ENCODE peak calls at places on chromosomes 4 and X, in eight cellular contexts. E is suprapubic skin, M is astrocyte, P is NT2/D1, H is tibial nerve, N is breast epithelium, Z is SJSA1, V is mammary epithelial cell. U is an unnamed sample.
A peak's percentile ranks its signal among the peaks of the same experiment; 100 is the strongest.

GRCh38 chrX:74535633-74536141 is 78.7 kb downstream of the RLIM start:
- DNase-seq in E (peak; percentile 76), M (peak; percentile 70), P (peak; percentile 6), H (peak; percentile 15), N (peak; percentile 67), Z (no peak), V (peak; percentile 68), U (peak; percentile 86)

GRCh38 chr4:72312032-72312650 is 256.9 kb downstream of the ADAMTS3 start:
- DNase-seq in E (peak; percentile 72), M (peak; percentile 93), P (peak; percentile 49), H (peak; percentile 72), N (peak; percentile 60), Z (no peak), V (peak; percentile 98), U (peak; percentile 87)

GRCh38 chrX:145213504-145213903 is 33.8 kb upstream of the SPANXN1 start:
- DNase-seq in E (no peak), M (no peak), P (no peak), H (no peak), N (no peak), Z (no peak), V (peak; percentile 3), U (no peak)

GRCh38 chrX:32673193-32673592 is 538.2 kb downstream of the DMD start:
- DNase-seq in E (no peak), M (no peak), P (peak; percentile 9), H (no peak), N (no peak), Z (no peak), V (no peak), U (no peak)

GRCh38 chrX:80285131-80285773 is 135.0 kb upstream of the TENT5D start:
- DNase-seq in E (no peak), M (no peak), P (peak; percentile 44), H (no peak), N (no peak), Z (no peak), V (peak; percentile 19), U (no peak)

GRCh38 chr4:126451237-126451885 is 1136.6 kb downstream of the FAT4 start:
- DNase-seq in E (no peak), M (peak; percentile 8), P (no peak), H (no peak), N (no peak), Z (no peak), V (no peak), U (no peak)

GRCh38 chrX:54776987-54777672 is 20.9 kb downstream of the ITIH6 start:
- DNase-seq in E (no peak), M (no peak), P (no peak), H (no peak), N (no peak), Z (no peak), V (peak; percentile 2), U (no peak)

GRCh38 chrX:40277672-40278071 is 179.9 kb upstream of the BCOR start:
- DNase-seq in E (no peak), M (no peak), P (no peak), H (no peak), N (no peak), Z (no peak), V (no peak), U (peak; percentile 37)

GRCh38 chrX:136251042-136251991 is at the start of gene MAP7D3:
- DNase-seq in E (no peak), M (no peak), P (no peak), H (peak; percentile 26), N (no peak), Z (peak; percentile 64), V (peak; percentile 57), U (peak; percentile 55)

GRCh38 chrX:21207080-21207479 is 167.1 kb upstream of the CNKSR2 start:
- DNase-seq in E (no peak), M (no peak), P (no peak), H (no peak), N (no peak), Z (no peak), V (no peak), U (no peak)
- H3K27me3 ChIP-seq in E (no peaks in the 10 kb centered on the region), M (no peaks in the 10 kb centered on the region), P (no peaks in the 10 kb centered on the region), H (no peaks in the 10 kb centered on the region), N (no peaks in the 10 kb centered on the region), Z (no peaks in the 10 kb centered on the region), V (no peaks in the 10 kb centered on the region), U (no peaks in the 10 kb centered on the region)

GRCh38 chr4:1340861-1341260 is 6.1 kb upstream of the UVSSA start:
- DNase-seq in E (no peak), M (no peak), P (no peak), H (no peak), N (no peak), Z (no peak), V (no peak), U (no peak)

GRCh38 chr4:1339489-1339888 is 7.5 kb upstream of the UVSSA start:
- DNase-seq in E (no peak), M (no peak), P (no peak), H (no peak), N (no peak), Z (no peak), V (no peak), U (no peak)

GRCh38 chr4:1338752-1339414 is 8.1 kb upstream of the UVSSA start:
- DNase-seq in E (no peak), M (no peak), P (no peak), H (no peak), N (no peak), Z (no peak), V (no peak), U (no peak)

GRCh38 chr4:1342003-1342402 is 5.0 kb upstream of the UVSSA start:
- DNase-seq in E (no peak), M (no peak), P (no peak), H (no peak), N (no peak), Z (no peak), V (no peak), U (no peak)

DNA sequence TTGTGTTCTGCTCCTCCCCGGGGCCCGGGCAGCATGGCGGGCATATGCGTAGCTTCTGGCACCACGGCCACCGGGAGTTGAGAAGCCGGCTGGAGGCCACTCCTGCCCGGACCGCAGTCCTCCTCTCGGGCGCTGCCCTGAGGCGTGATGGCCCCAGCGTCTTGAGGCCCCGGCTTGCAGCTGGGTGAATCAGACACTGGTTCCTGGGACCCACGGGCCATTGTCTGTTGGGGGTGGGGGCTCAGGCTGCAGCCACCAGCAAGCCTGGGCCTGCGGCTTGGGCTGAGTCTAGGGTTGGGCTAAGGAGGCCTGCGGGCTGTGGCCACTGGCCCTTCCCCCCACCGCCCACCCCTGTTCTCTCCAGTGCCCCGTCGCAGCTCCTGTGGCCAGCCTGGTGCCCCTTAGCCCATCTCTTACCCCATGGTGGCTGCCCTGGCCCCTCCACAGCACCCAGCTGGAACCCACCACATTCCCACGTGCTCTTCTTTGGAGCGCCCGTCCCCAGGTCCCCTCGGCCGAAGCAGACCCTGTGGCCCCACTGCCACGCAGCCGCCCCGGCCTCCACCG is 6.7 kb upstream of the UVSSA start:
- DNase-seq in E (no peak), M (no peak), P (no peak), H (no peak), N (no peak), Z (no peak), V (no peak), U (no peak)
- H3K36me3 ChIP-seq in E (peaks cover 57% of the 10 kb centered on the region), M (peaks cover 34% of the 10 kb centered on the region), P (peaks cover 64% of the 10 kb centered on the region), H (peaks cover 10% of the 10 kb centered on the region), N (peaks cover 5% of the 10 kb centered on the region), Z (peaks cover 26% of the 10 kb centered on the region), V (peaks cover 34% of the 10 kb centered on the region), U (peaks cover 26% of the 10 kb centered on the region)

DNA sequence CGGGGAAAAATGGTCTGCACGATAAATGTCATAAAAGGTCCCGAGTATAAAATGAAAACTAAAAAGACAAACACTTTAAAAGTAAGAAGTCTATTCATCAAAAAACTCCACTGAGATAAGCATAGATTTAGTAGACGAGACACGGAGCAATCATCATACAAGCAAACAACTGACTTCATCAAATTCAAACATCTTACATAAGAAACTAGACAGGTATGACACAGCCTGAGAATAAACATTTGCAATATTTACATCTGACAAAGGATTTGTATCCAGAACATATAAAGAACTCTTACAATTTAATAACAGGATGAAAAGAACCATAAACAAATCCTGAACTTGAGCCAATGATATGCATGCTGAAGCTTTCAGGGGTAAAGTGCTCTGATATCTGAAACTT is 12.2 kb downstream of the MPP1 start:
- DNase-seq in E (no peak), M (no peak), P (no peak), H (no peak), N (no peak), Z (no peak), V (no peak), U (no peak)
- H3K27me3 ChIP-seq in E (no peaks in the 10 kb centered on the region), M (no peaks in the 10 kb centered on the region), P (no peaks in the 10 kb centered on the region), H (no peaks in the 10 kb centered on the region), N (no peaks in the 10 kb centered on the region), Z (no peaks in the 10 kb centered on the region), V (no peaks in the 10 kb centered on the region), U (no peaks in the 10 kb centered on the region)

GRCh38 chrX:1496076-1496475 is 40.9 kb downstream of the P2RY8 start:
- DNase-seq in E (no peak), M (no peak), P (no peak), H (no peak), N (no peak), Z (no peak), V (no peak), U (no peak)

GRCh38 chrX:1493317-1493856 is 40.7 kb upstream of the ASMTL start:
- DNase-seq in E (no peak), M (no peak), P (no peak), H (no peak), N (no peak), Z (no peak), V (no peak), U (no peak)

GRCh38 chrX:1491851-1492349 is 39.2 kb upstream of the ASMTL start:
- DNase-seq in E (peak; percentile 24), M (no peak), P (peak; percentile 58), H (no peak), N (no peak), Z (no peak), V (no peak), U (peak; percentile 54)

GRCh38 chrX:1493877-1494510 is 41.3 kb upstream of the ASMTL start:
- DNase-seq in E (peak; percentile 22), M (no peak), P (no peak), H (no peak), N (no peak), Z (no peak), V (no peak), U (no peak)

GRCh38 chrX:1492421-1493012 is 39.8 kb upstream of the ASMTL start:
- DNase-seq in E (no peak), M (no peak), P (no peak), H (no peak), N (no peak), Z (no peak), V (no peak), U (no peak)
- H3K36me3 ChIP-seq in E (no peaks in the 10 kb centered on the region), M (no peaks in the 10 kb centered on the region), P (no peaks in the 10 kb centered on the region), H (no peaks in the 10 kb centered on the region), N (no peaks in the 10 kb centered on the region), Z (no peaks in the 10 kb centered on the region), V (no peaks in the 10 kb centered on the region), U (no peaks in the 10 kb centered on the region)

U was measured in MG63.